ENCODE peak calls at places on chromosomes 2 and 18, in five cellular contexts. U is H1, B is GM12878, S is HepG2, Q is HCT116. V is an unnamed sample.

GRCh38 chr2:226207671-226208070 is 591.9 kb downstream of the IRS1 start:
- DNase-seq in U (no peak), B (no peak), S (no peak), Q (peak; percentile 59), V (no peak)

GRCh38 chr2:2735041-2735440 is 404.0 kb upstream of the MYT1L start:
- DNase-seq in U (no peak), B (no peak), S (no peak), Q (no peak), V (no peak)

GRCh38 chr18:56083889-56084288 is 495.9 kb upstream of the TCF4 start:
- DNase-seq in U (no peak), B (no peak), S (no peak), Q (no peak), V (no peak)

GRCh38 chr2:16665746-16666452 is at the start of gene CYRIA:
- DNase-seq in U (no peak), B (no peak), S (no peak), Q (no peak), V (peak; percentile 77)

GRCh38 chr2:30233142-30233961 is 2.0 kb downstream of the LBH start:
- DNase-seq in U (no peak), B (no peak), S (no peak), Q (no peak), V (peak; percentile 57)

GRCh38 chr18:8526316-8526715 is 82.9 kb upstream of the RAB12 start:
- DNase-seq in U (no peak), B (no peak), S (no peak), Q (no peak), V (no peak)

GRCh38 chr18:8367217-8367988 is 241.8 kb upstream of the RAB12 start:
- DNase-seq in U (peak; percentile 46), B (no peak), S (no peak), Q (peak; percentile 7), V (peak; percentile 41)

GRCh38 chr18:31101148-31102019 is 837 bp downstream of the DSC2 start:
- DNase-seq in U (no peak), B (no peak), S (peak; percentile 37), Q (no peak), V (peak; percentile 80)

GRCh38 chr2:86256982-86257381 is 57.7 kb downstream of the MRPL35 start:
- DNase-seq in U (no peak), B (no peak), S (no peak), Q (no peak), V (no peak)

GRCh38 chr2:58644992-58645391 is 403.9 kb upstream of the FANCL start:
- DNase-seq in U (no peak), B (no peak), S (no peak), Q (no peak), V (no peak)

DNA sequence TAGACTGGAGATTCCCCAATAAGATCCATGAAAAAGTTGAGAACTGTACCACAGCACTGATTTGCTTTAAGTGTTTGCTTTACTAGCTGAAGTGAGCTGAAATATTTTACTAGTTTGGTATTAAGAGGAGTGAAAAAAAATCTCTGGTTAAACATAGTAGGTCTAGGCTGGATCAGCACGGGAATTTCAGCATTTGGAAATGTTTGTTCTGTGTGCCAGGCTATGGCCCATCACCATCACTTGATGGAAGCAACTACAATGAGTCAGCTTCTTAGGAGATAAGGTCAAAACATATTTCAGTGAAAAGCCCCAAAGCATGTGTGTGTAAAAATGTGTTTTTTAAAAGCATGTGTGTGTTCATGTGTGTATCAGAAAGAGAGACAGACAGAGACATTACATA is 131.4 kb upstream of the DNMT3A start:
- DNase-seq in U (no peak), B (no peak), S (no peak), Q (no peak), V (no peak)
- TF ChIP-seq ATF3 in U (no peak), B (no peak), S (no peak), Q (no peak), V (no peak)

GRCh38 chr18:78986018-78986481 is 6.4 kb downstream of the SALL3 start:
- DNase-seq in U (no peak), B (no peak), S (peak; percentile 17), Q (peak; percentile 10), V (peak; percentile 14)
- TF ChIP-seq EZH2 in U (no peak), B (no peak), S (no peak), Q (no peak), V (no peak)

GRCh38 chr2:199798004-199798403 is 53.0 kb downstream of the FTCDNL1 start:
- DNase-seq in U (no peak), B (no peak), S (no peak), Q (no peak), V (no peak)
- TF ChIP-seq ATF3 in U (no peak), B (no peak), S (no peak), Q (no peak), V (no peak)

GRCh38 chr2:26848336-26849055 is 564 bp downstream of the DPYSL5 start:
- DNase-seq in U (no peak), B (no peak), S (no peak), Q (no peak), V (no peak)
- TF ChIP-seq EZH2 in U (peak; percentile 23), B (no peak), S (peak; percentile 88), Q (no peak), V (no peak)

GRCh38 chr2:12177052-12177994 is 430.9 kb downstream of the LPIN1 start:
- DNase-seq in U (no peak), B (peak; percentile 45), S (peak; percentile 62), Q (no peak), V (peak; percentile 89)
- TF ChIP-seq ATF3 in U (no peak), B (no peak), S (no peak), Q (no peak), V (peak; percentile 98)

GRCh38 chr2:113198790-113199612 is 25.2 kb downstream of the PSD4 start:
- DNase-seq in U (peak; percentile 54), B (no peak), S (peak; percentile 73), Q (peak; percentile 71), V (peak; percentile 39)
- TF ChIP-seq EZH2 in U (no peak), B (no peak), S (no peak), Q (no peak), V (no peak)

DNA sequence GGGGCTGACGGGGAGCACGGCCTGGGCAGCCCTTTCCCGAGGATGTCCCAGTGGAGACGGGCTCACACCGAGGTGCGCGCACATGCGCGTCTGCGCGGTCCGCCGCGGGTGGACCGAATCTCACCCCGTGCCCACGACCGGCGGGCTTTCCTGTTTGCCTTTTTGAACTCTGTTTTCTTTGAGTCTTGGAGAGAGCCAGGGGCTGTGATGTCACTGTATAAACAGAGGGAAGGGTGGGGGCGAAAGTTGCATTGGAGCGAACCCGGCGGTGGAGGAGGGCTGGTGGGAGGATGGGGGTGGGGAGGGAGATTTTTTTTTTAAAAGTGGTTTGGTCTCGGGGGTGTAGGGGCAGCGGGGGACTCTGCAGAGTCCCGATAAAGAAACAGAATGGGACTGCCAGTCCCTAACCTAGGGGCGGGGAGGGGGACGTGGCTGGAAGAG is 141.2 kb upstream of the CTAGE1 start:
- DNase-seq in U (no peak), B (no peak), S (peak; percentile 31), Q (no peak), V (peak; percentile 85)
- TF ChIP-seq ATF3 in U (no peak), B (no peak), S (no peak), Q (no peak), V (peak; percentile 36)

V was measured in K562.